ENCODE peak calls at places on chromosomes 1 and 21, in six cellular contexts. R is GDM1; N is activated naive CD8-positive, alpha-beta T cell treated with anti-CD3 and anti-CD28 coated beads, Interleukin-2, amount 50 U/mL, for 24 hours; I is NCI-H1105; T is SW480; W is fibroblast of villous mesenchyme. B is an unnamed sample.

GRCh38 chr1:245754463-245754961 is 599.7 kb downstream of the KIF26B start:
- DNase-seq in T (no peak), N (no peak), R (no peak), W (no peak), I (no peak), B (no peak)

GRCh38 chr21:44063151-44063912 is 43.9 kb upstream of the PWP2 start:
- DNase-seq in T (no peak), I (no peak), N (no peak), R (no peak), W (no peak), B (no peak)

GRCh38 chr21:45534591-45535331 is 7.5 kb downstream of the SLC19A1 start:
- DNase-seq in I (peak; percentile 4), T (no peak), N (no peak), W (no peak), R (no peak), B (no peak)

GRCh38 chr1:158996998-158997397 is 12.7 kb upstream of the IFI16 start:
- DNase-seq in T (no peak), I (no peak), R (no peak), N (no peak), W (no peak), B (no peak)

GRCh38 chr1:92961896-92962752 is 862 bp upstream of the DIPK1A start:
- DNase-seq in T (peak; percentile 69), R (no peak), W (peak; percentile 70), I (no peak), N (peak; percentile 57), B (no peak)

GRCh38 chr1:29784276-29785136 is 548.2 kb downstream of the PTPRU start:
- DNase-seq in I (no peak), W (no peak), T (no peak), N (no peak), R (no peak), B (no peak)

GRCh38 chr1:11337536-11338350 is 64.7 kb downstream of the UBIAD1 start:
- DNase-seq in R (peak; percentile 42), N (peak; percentile 79), W (peak; percentile 22), T (peak; percentile 23), I (peak; percentile 66), B (peak; percentile 45)

GRCh38 chr1:160665330-160666078 is 18.7 kb upstream of the SLAMF1 start:
- DNase-seq in I (no peak), W (peak; percentile 37), T (no peak), R (no peak), N (no peak), B (peak; percentile 59)

GRCh38 chr1:28789412-28789811 is 22.6 kb upstream of the OPRD1 start:
- DNase-seq in T (no peak), N (no peak), W (no peak), I (no peak), R (no peak), B (no peak)

GRCh38 chr21:44000360-44000759 is 11.7 kb upstream of the TRAPPC10 start:
- DNase-seq in N (no peak), R (no peak), T (no peak), W (no peak), I (no peak), B (no peak)

GRCh38 chr1:27760411-27760810 is 12.6 kb upstream of the STX12 start:
- DNase-seq in I (no peak), N (no peak), T (no peak), R (no peak), W (peak; percentile 56), B (no peak)

GRCh38 chr1:83694449-83694848 is 304.5 kb downstream of the TTLL7 start:
- DNase-seq in I (no peak), W (no peak), N (no peak), T (no peak), R (no peak), B (no peak)

GRCh38 chr1:188006354-188006753 is 1177.6 kb downstream of the PLA2G4A start:
- DNase-seq in W (no peak), N (no peak), I (no peak), R (no peak), T (no peak), B (no peak)

GRCh38 chr21:46054447-46054846 is 43.5 kb upstream of the COL6A2 start:
- DNase-seq in R (no peak), T (no peak), W (peak; percentile 46), N (no peak), I (no peak), B (no peak)

GRCh38 chr1:30748699-30749401 is 8.7 kb downstream of the LAPTM5 start:
- DNase-seq in I (no peak), N (no peak), W (no peak), T (no peak), R (no peak), B (no peak)

GRCh38 chr1:8970870-8971337 is 25.2 kb downstream of the CA6 start:
- DNase-seq in R (peak; percentile 52), N (peak; percentile 61), T (no peak), W (no peak), I (no peak), B (no peak)

GRCh38 chr1:6785721-6786505 is 659 bp downstream of the CAMTA1 start:
- DNase-seq in R (no peak), W (peak; percentile 24), T (no peak), I (peak; percentile 32), N (peak; percentile 46), B (peak; percentile 64)

GRCh38 chr1:9714257-9714718 is 62.8 kb downstream of the PIK3CD start:
- DNase-seq in W (no peak), T (peak; percentile 29), I (no peak), N (peak; percentile 52), R (no peak), B (no peak)

GRCh38 chr1:156247460-156248322 is at the start of gene PAQR6:
- DNase-seq in R (no peak), I (no peak), N (no peak), T (peak; percentile 51), W (no peak), B (no peak)

GRCh38 chr1:225424562-225425210 is 3.2 kb downstream of the LBR start:
- DNase-seq in W (no peak), R (no peak), N (no peak), I (no peak), T (peak; percentile 44), B (no peak)

GRCh38 chr1:15406911-15407559 is 2.7 kb upstream of the EFHD2 start:
- DNase-seq in T (no peak), W (peak; percentile 32), R (no peak), N (no peak), I (no peak), B (no peak)

GRCh38 chr1:203328714-203329122 is 22.2 kb downstream of the FMOD start:
- DNase-seq in T (no peak), I (peak; percentile 45), R (no peak), N (no peak), W (no peak), B (no peak)

GRCh38 chr1:90616395-90616794 is 100.7 kb downstream of the BARHL2 start:
- DNase-seq in I (peak; percentile 25), R (no peak), N (no peak), W (no peak), T (peak; percentile 17), B (peak; percentile 7)

GRCh38 chr1:51506537-51506936 is 12.5 kb downstream of the EPS15 start:
- DNase-seq in T (no peak), I (no peak), W (peak; percentile 88), R (no peak), N (no peak), B (no peak)

GRCh38 chr21:34126691-34127090 is 53.3 kb downstream of the MRPS6 start:
- DNase-seq in T (no peak), N (no peak), W (peak; percentile 37), I (no peak), R (no peak), B (no peak)

GRCh38 chr1:91791691-91792392 is 94.1 kb downstream of the TGFBR3 start:
- DNase-seq in N (no peak), W (no peak), T (no peak), R (peak; percentile 12), I (no peak), B (no peak)

GRCh38 chr1:98316286-98316685 is 345.2 kb upstream of the SNX7 start:
- DNase-seq in W (peak; percentile 67), N (no peak), I (no peak), T (no peak), R (no peak), B (no peak)

GRCh38 chr21:37899141-37899540 is 17.1 kb downstream of the KCNJ6 start:
- DNase-seq in T (no peak), R (no peak), I (no peak), N (no peak), W (no peak), B (no peak)

GRCh38 chr1:218323568-218324225 is 21.4 kb upstream of the TGFB2 start:
- DNase-seq in N (no peak), R (no peak), I (no peak), T (no peak), W (no peak), B (no peak)

GRCh38 chr1:234262754-234263105 is 110.5 kb upstream of the COA6 start:
- DNase-seq in N (no peak), R (no peak), I (no peak), W (no peak), T (no peak), B (no peak)

GRCh38 chr1:226479432-226479831 is 69.1 kb upstream of the STUM start:
- DNase-seq in R (no peak), I (no peak), N (no peak), W (no peak), T (no peak), B (no peak)